ENCODE peak calls at places on chromosomes 1 and 21, in seven cellular contexts. C, Z, G, M, Y, W and Q are unnamed samples.

GRCh38 chr1:51648180-51649109 is 31.6 kb downstream of the OSBPL9 start:
- DNase-seq in C (peak; percentile 57), Z (no peak), G (no peak), M (no peak), Y (peak; percentile 79), W (no peak), Q (peak; percentile 70)

GRCh38 chr1:185539277-185539943 is 194.8 kb upstream of the HMCN1 start:
- DNase-seq in C (no peak), Z (no peak), G (no peak), M (no peak), Y (no peak), W (no peak), Q (no peak)

GRCh38 chr1:961132-961652 is 808 bp downstream of the KLHL17 start:
- DNase-seq in C (no peak), Z (no peak), G (no peak), M (no peak), Y (no peak), W (no peak), Q (no peak)

GRCh38 chr1:224203243-224204016 is 20.4 kb downstream of the DEGS1 start:
- DNase-seq in C (peak; percentile 50), Z (no peak), G (no peak), M (peak; percentile 14), Y (peak; percentile 73), W (peak; percentile 58), Q (no peak)

GRCh38 chr1:189970331-189971230 is 507.1 kb downstream of the BRINP3 start:
- DNase-seq in C (no peak), Z (no peak), G (no peak), M (no peak), Y (no peak), W (no peak), Q (no peak)

GRCh38 chr1:163120372-163120771 is 51.2 kb downstream of the RGS4 start:
- DNase-seq in C (no peak), Z (no peak), G (no peak), M (no peak), Y (no peak), W (no peak), Q (no peak)

GRCh38 chr1:178050084-178050483 is 43.8 kb upstream of the RASAL2 start:
- DNase-seq in C (no peak), Z (no peak), G (no peak), M (no peak), Y (no peak), W (no peak), Q (no peak)

GRCh38 chr21:35940074-35940927 is 120.0 kb downstream of the SETD4 start:
- DNase-seq in C (peak; percentile 57), Z (no peak), G (no peak), M (peak; percentile 91), Y (peak; percentile 79), W (peak; percentile 50), Q (peak; percentile 74)

GRCh38 chr1:240413732-240414131 is 198.2 kb downstream of the GREM2 start:
- DNase-seq in C (no peak), Z (no peak), G (no peak), M (no peak), Y (no peak), W (no peak), Q (no peak)

GRCh38 chr1:53110370-53111072 is 31.9 kb downstream of the SLC1A7 start:
- DNase-seq in C (peak; percentile 29), Z (peak; percentile 91), G (no peak), M (no peak), Y (peak; percentile 70), W (no peak), Q (no peak)

GRCh38 chr1:86774305-86775304 is 70.2 kb downstream of the SH3GLB1 start:
- DNase-seq in C (peak; percentile 28), Z (no peak), G (peak; percentile 1), M (peak; percentile 80), Y (peak; percentile 84), W (peak; percentile 55), Q (peak; percentile 96)

GRCh38 chr1:151839457-151840409 is at the start of gene C2CD4D:
- DNase-seq in C (peak; percentile 88), Z (peak; percentile 91), G (peak; percentile 52), M (peak; percentile 89), Y (peak; percentile 21), W (peak; percentile 85), Q (no peak)

GRCh38 chr1:37951783-37952624 is 5.2 kb upstream of the INPP5B start:
- DNase-seq in C (no peak), Z (peak; percentile 76), G (no peak), M (no peak), Y (no peak), W (no peak), Q (no peak)

GRCh38 chr1:51960262-51960661 is 30.2 kb downstream of the RAB3B start:
- DNase-seq in C (no peak), Z (no peak), G (no peak), M (no peak), Y (no peak), W (peak; percentile 44), Q (no peak)

GRCh38 chr1:46284597-46285564 is 18.5 kb downstream of the LRRC41 start:
- DNase-seq in C (no peak), Z (no peak), G (no peak), M (no peak), Y (peak; percentile 32), W (no peak), Q (no peak)

GRCh38 chr1:29122662-29122986 is 1.1 kb downstream of the TMEM200B start:
- DNase-seq in C (peak; percentile 21), Z (peak; percentile 95), G (no peak), M (no peak), Y (peak; percentile 75), W (peak; percentile 32), Q (no peak)